ENCODE peak calls at places on chromosomes 11 and 22, in seven cellular contexts. A is A673; H is AG10803; L is T-helper 2 cell; U is RWPE1; Q is activated naive CD8-positive, alpha-beta T cell treated with anti-CD3 and anti-CD28 coated beads, Interleukin-2, amount 10 ng/mL, durations not matched to agents 7 days and 5 days; T is NCI-H146. C is an unnamed sample.

GRCh38 chr11:61688368-61689163 is 8.4 kb downstream of the DAGLA start:
- DNase-seq in A (no peak), H (peak), L (no peak), U (peak), Q (no peak), T (no peak), C (no peak)

GRCh38 chr11:65764434-65764833 is 16.3 kb downstream of the AP5B1 start:
- DNase-seq in A (no peak), H (no peak), L (no peak), U (no peak), Q (no peak), T (no peak), C (no peak)

GRCh38 chr22:42970029-42970428 is 44.9 kb downstream of the PACSIN2 start:
- DNase-seq in A (no peak), H (no peak), L (no peak), U (peak), Q (no peak), T (no peak), C (no peak)

GRCh38 chr11:33690290-33691050 is 10.2 kb downstream of the C11orf91 start:
- DNase-seq in A (no peak), H (peak), L (no peak), U (peak), Q (no peak), T (no peak), C (peak)

GRCh38 chr11:22458141-22458540 is 120.0 kb downstream of the SLC17A6 start:
- DNase-seq in A (peak), H (no peak), L (no peak), U (no peak), Q (no peak), T (no peak), C (no peak)

GRCh38 chr11:30830666-30831065 is 244.5 kb upstream of the MPPED2 start:
- DNase-seq in A (no peak), H (peak), L (no peak), U (no peak), Q (no peak), T (no peak), C (no peak)

GRCh38 chr22:20027966-20028854 is 7.3 kb downstream of the TANGO2 start:
- DNase-seq in A (peak), H (no peak), L (no peak), U (no peak), Q (no peak), T (no peak), C (no peak)

GRCh38 chr11:66727883-66728759 is 895 bp downstream of the SPTBN2 start:
- DNase-seq in A (peak), H (no peak), L (no peak), U (peak), Q (no peak), T (peak), C (no peak)

GRCh38 chr22:35958334-35958733 is 70.3 kb downstream of the RBFOX2 start:
- DNase-seq in A (no peak), H (no peak), L (no peak), U (no peak), Q (no peak), T (no peak), C (no peak)

GRCh38 chr11:130181295-130182272 is 22.0 kb downstream of the ST14 start:
- DNase-seq in A (no peak), H (peak), L (no peak), U (peak), Q (no peak), T (peak), C (peak)

GRCh38 chr11:88284306-88285057 is 53.1 kb downstream of the CTSC start:
- DNase-seq in A (no peak), H (no peak), L (no peak), U (no peak), Q (no peak), T (no peak), C (no peak)

GRCh38 chr22:50107529-50107928 is 17.7 kb downstream of the MOV10L1 start:
- DNase-seq in A (no peak), H (no peak), L (no peak), U (no peak), Q (no peak), T (no peak), C (no peak)

GRCh38 chr11:1667906-1668305 is 29.1 kb upstream of the KRTAP5-6 start:
- DNase-seq in A (no peak), H (no peak), L (no peak), U (no peak), Q (no peak), T (peak), C (no peak)

GRCh38 chr11:68396526-68396925 is 64.0 kb upstream of the PPP6R3 start:
- DNase-seq in A (no peak), H (no peak), L (no peak), U (no peak), Q (no peak), T (no peak), C (no peak)

GRCh38 chr22:49181942-49182341 is 645.7 kb downstream of the BRD1 start:
- DNase-seq in A (no peak), H (no peak), L (no peak), U (no peak), Q (no peak), T (no peak), C (no peak)

GRCh38 chr22:33274214-33274828 is 216.1 kb upstream of the SYN3 start:
- DNase-seq in A (peak), H (peak), L (no peak), U (peak), Q (no peak), T (peak), C (no peak)

GRCh38 chr22:44389926-44390925 is 77.5 kb upstream of the SHISAL1 start:
- DNase-seq in A (no peak), H (no peak), L (no peak), U (no peak), Q (no peak), T (no peak), C (no peak)

GRCh38 chr22:39600491-39601179 is 30.1 kb downstream of the CACNA1I start:
- DNase-seq in A (no peak), H (no peak), L (no peak), U (no peak), Q (no peak), T (no peak), C (no peak)

GRCh38 chr11:97269527-97269926 is 879.7 kb downstream of the JRKL start:
- DNase-seq in A (peak), H (no peak), L (no peak), U (peak), Q (no peak), T (no peak), C (no peak)

GRCh38 chr11:94144664-94145063 is 16.0 kb downstream of the PANX1 start:
- DNase-seq in A (no peak), H (no peak), L (no peak), U (no peak), Q (no peak), T (no peak), C (no peak)

GRCh38 chr11:111157571-111157970 is 88.0 kb upstream of the POU2AF2 start:
- DNase-seq in A (no peak), H (no peak), L (no peak), U (no peak), Q (no peak), T (no peak), C (no peak)

GRCh38 chr11:120774591-120775386 is 249.1 kb upstream of the TBCEL start:
- DNase-seq in A (no peak), H (no peak), L (no peak), U (no peak), Q (no peak), T (no peak), C (no peak)

GRCh38 chr11:61955031-61955415 is 4.9 kb downstream of the BEST1 start:
- DNase-seq in A (peak), H (peak), L (no peak), U (peak), Q (no peak), T (peak), C (no peak)

GRCh38 chr11:35088676-35089075 is 50.3 kb upstream of the CD44 start:
- DNase-seq in A (no peak), H (no peak), L (no peak), U (peak), Q (no peak), T (no peak), C (no peak)

GRCh38 chr11:117076941-117077659 is 21.1 kb downstream of the SIK3 start:
- DNase-seq in A (no peak), H (no peak), L (no peak), U (no peak), Q (no peak), T (peak), C (no peak)

GRCh38 chr22:48065852-48066251 is 1303.4 kb downstream of the TBC1D22A start:
- DNase-seq in A (no peak), H (no peak), L (no peak), U (no peak), Q (no peak), T (no peak), C (no peak)

GRCh38 chr22:21946262-21946925 is 6.3 kb downstream of the PPM1F start:
- DNase-seq in A (no peak), H (no peak), L (no peak), U (no peak), Q (no peak), T (no peak), C (no peak)

GRCh38 chr11:32259641-32260081 is 168.8 kb downstream of the RCN1 start:
- DNase-seq in A (peak), H (peak), L (no peak), U (peak), Q (no peak), T (no peak), C (peak)

GRCh38 chr11:117691501-117691900 is 105.5 kb downstream of the DSCAML1 start:
- DNase-seq in A (no peak), H (no peak), L (no peak), U (no peak), Q (no peak), T (no peak), C (no peak)